ENCODE peak calls at places on chromosomes 13 and 19, in four cellular contexts. Z is brain microvascular endothelial cell; L is substantia nigra; F is effector memory CD4-positive, alpha-beta T cell. K is an unnamed sample.

GRCh38 chr19:38812841-38813320 is at the start of gene LGALS4:
- DNase-seq in Z (no peak), F (no peak), L (no peak), K (peak; percentile 68)

GRCh38 chr13:69947577-69947976 is 160.0 kb upstream of the ATXN8OS start:
- DNase-seq in F (no peak), L (no peak), Z (no peak), K (no peak)

GRCh38 chr19:28727133-28727834 is 485.7 kb downstream of the UQCRFS1 start:
- DNase-seq in L (no peak), F (no peak), Z (no peak), K (no peak)

GRCh38 chr13:58583961-58584360 is 952.4 kb downstream of the PCDH17 start:
- DNase-seq in Z (peak; percentile 3), L (no peak), F (no peak), K (no peak)

GRCh38 chr13:29593605-29594297 is 1.7 kb downstream of the SLC7A1 start:
- DNase-seq in F (no peak), L (no peak), Z (no peak), K (no peak)

GRCh38 chr19:55526216-55527196 is 10.4 kb downstream of the SBK2 start:
- DNase-seq in L (no peak), Z (peak; percentile 62), F (no peak), K (peak; percentile 75)

GRCh38 chr13:24740014-24740890 is 23.7 kb upstream of the RNF17 start:
- DNase-seq in L (no peak), Z (no peak), F (no peak), K (no peak)

GRCh38 chr19:10126213-10126639 is 6.5 kb upstream of the EIF3G start:
- DNase-seq in L (no peak), F (no peak), Z (no peak), K (no peak)

GRCh38 chr19:55304279-55304978 is 20.6 kb downstream of the BRSK1 start:
- DNase-seq in L (no peak), F (no peak), Z (no peak), K (peak; percentile 44)

GRCh38 chr19:10379880-10380310 is 477 bp downstream of the TYK2 start:
- DNase-seq in L (no peak), Z (no peak), F (no peak), K (no peak)

GRCh38 chr13:32804673-32805260 is 211.5 kb upstream of the KL start:
- DNase-seq in L (no peak), F (no peak), Z (no peak), K (no peak)

GRCh38 chr13:95251641-95252040 is 49.6 kb downstream of the ABCC4 start:
- DNase-seq in L (no peak), F (no peak), Z (no peak), K (no peak)

GRCh38 chr19:12778020-12778904 is 2.9 kb upstream of the HOOK2 start:
- DNase-seq in Z (peak; percentile 75), F (no peak), L (peak; percentile 21), K (peak; percentile 83)

GRCh38 chr13:43579321-43579720 is 207.5 kb downstream of the ENOX1 start:
- DNase-seq in L (no peak), F (no peak), Z (no peak), K (no peak)

GRCh38 chr13:47707414-47707813 is 293.7 kb downstream of the SUCLA2 start:
- DNase-seq in F (no peak), L (no peak), Z (no peak), K (no peak)

GRCh38 chr19:52585604-52586003 is 15.5 kb downstream of the ZNF701 start:
- DNase-seq in L (no peak), F (no peak), Z (no peak), K (no peak)

GRCh38 chr19:55644191-55644833 is 863 bp downstream of the ZNF581 start:
- DNase-seq in Z (no peak), L (no peak), F (no peak), K (no peak)

GRCh38 chr19:1825909-1826556 is 14.0 kb upstream of the ATP8B3 start:
- DNase-seq in F (peak; percentile 60), L (peak; percentile 16), Z (peak; percentile 44), K (peak; percentile 86)

GRCh38 chr19:12899891-12900518 is 9.0 kb downstream of the GCDH start:
- DNase-seq in F (no peak), L (no peak), Z (no peak), K (no peak)

GRCh38 chr19:14005381-14006084 is 587 bp downstream of the RFX1 start:
- DNase-seq in F (peak; percentile 96), Z (peak; percentile 79), L (peak; percentile 64), K (peak; percentile 95)

GRCh38 chr13:28704919-28705318 is 13.9 kb downstream of the SLC46A3 start:
- DNase-seq in L (no peak), F (no peak), Z (no peak), K (no peak)

GRCh38 chr19:50465986-50466771 is 10.1 kb upstream of the EMC10 start:
- DNase-seq in L (no peak), Z (no peak), F (no peak), K (peak; percentile 20)

GRCh38 chr13:93298741-93299140 is 72.1 kb downstream of the GPC6 start:
- DNase-seq in L (no peak), Z (no peak), F (no peak), K (no peak)

GRCh38 chr19:13103961-13104847 is 1.5 kb upstream of the LYL1 start:
- DNase-seq in Z (no peak), F (no peak), L (no peak), K (no peak)

GRCh38 chr13:100537951-100538462 is 50.6 kb downstream of the GGACT start:
- DNase-seq in L (no peak), F (no peak), Z (no peak), K (no peak)

GRCh38 chr19:35784401-35785086 is 9.2 kb downstream of the ARHGAP33 start:
- DNase-seq in F (no peak), L (no peak), Z (no peak), K (peak; percentile 46)

GRCh38 chr19:39444598-39445257 is 654 bp upstream of the SUPT5H start:
- DNase-seq in L (no peak), Z (no peak), F (no peak), K (no peak)

GRCh38 chr19:38285567-38285966 is 18.5 kb upstream of the C19orf33 start:
- DNase-seq in F (no peak), L (no peak), Z (no peak), K (no peak)

GRCh38 chr13:92510416-92510815 is 716.2 kb upstream of the GPC6 start:
- DNase-seq in L (no peak), F (no peak), Z (peak; percentile 36), K (no peak)

GRCh38 chr19:6033744-6034264 is 55.9 kb upstream of the RANBP3 start:
- DNase-seq in L (no peak), F (no peak), Z (no peak), K (no peak)

GRCh38 chr19:10580979-10581631 is 6.0 kb downstream of the AP1M2 start:
- DNase-seq in F (peak; percentile 71), Z (peak; percentile 86), L (peak; percentile 59), K (peak; percentile 96)

GRCh38 chr13:97934590-97934989 is 18.9 kb upstream of the IPO5 start:
- DNase-seq in Z (no peak), L (peak; percentile 2), F (no peak), K (no peak)

GRCh38 chr19:16386619-16387240 is 62.1 kb downstream of the KLF2 start:
- DNase-seq in L (peak; percentile 13), F (no peak), Z (peak; percentile 61), K (peak; percentile 72)

GRCh38 chr13:99816321-99816720 is 155.2 kb downstream of the ZIC5 start:
- DNase-seq in F (no peak), L (no peak), Z (no peak), K (no peak)

GRCh38 chr13:23984541-23984940 is 87.2 kb upstream of the C1QTNF9B start:
- DNase-seq in F (no peak), L (no peak), Z (no peak), K (no peak)

GRCh38 chr13:109760951-109761350 is 25.4 kb downstream of the IRS2 start:
- DNase-seq in F (no peak), Z (no peak), L (no peak), K (no peak)

GRCh38 chr13:109759609-109760008 is 26.8 kb downstream of the IRS2 start:
- DNase-seq in Z (no peak), L (no peak), F (no peak), K (no peak)

GRCh38 chr13:109756778-109757177 is 29.6 kb downstream of the IRS2 start:
- DNase-seq in L (no peak), F (no peak), Z (no peak), K (no peak)

GRCh38 chr13:109760372-109760771 is 26.0 kb downstream of the IRS2 start:
- DNase-seq in L (no peak), Z (no peak), F (no peak), K (no peak)

GRCh38 chr13:109758937-109759480 is 27.4 kb downstream of the IRS2 start:
- DNase-seq in L (no peak), Z (no peak), F (no peak), K (no peak)
- H3K27ac ChIP-seq in L (no peak overlapping the region), Z (no peak overlapping the region), F (no peak overlapping the region), K (no peak overlapping the region)

DNA sequence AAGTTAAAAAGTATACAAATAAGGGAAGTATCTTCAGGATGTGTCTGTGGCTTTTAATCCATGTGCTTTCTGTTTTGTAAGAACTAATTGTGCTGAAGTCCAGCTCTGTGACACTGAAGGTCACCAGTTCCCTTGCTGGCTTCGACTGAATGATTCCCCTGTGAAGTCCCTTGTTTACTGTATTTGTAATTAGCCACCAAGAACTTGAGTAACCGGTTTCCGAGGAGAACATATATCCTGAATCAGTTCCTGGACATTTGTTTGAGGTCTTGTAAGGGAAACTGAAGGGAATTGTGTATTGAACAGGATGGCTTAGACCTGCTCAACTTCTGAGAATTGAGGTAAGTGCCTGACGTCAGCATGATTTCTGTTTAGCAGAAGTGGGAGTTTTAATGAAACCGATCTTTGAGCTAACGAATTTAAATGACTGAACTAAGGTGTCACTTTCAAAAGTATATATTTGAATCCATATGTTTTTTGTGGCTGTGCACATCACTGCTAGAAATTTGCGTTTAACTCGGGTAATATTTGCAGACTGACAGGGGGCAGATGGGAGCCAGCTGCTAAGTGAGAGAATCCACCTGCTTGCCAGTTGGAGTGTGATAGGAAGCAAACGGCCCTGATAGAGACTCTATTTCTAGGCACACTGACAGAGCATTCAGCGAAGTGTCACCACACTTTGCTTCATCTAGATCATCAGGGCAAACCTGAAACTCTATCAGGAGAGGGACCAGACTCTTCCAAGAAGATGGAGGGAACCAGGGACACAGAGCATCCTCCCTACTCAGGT is 530.0 kb downstream of the RFC3 start:
- DNase-seq in L (no peak), F (no peak), Z (no peak), K (peak; percentile 72)
- H3K27ac ChIP-seq in L (no peak overlapping the region), F (no peak overlapping the region), Z (no peak overlapping the region), K (peak overlapping the region; percentile 61)

DNA sequence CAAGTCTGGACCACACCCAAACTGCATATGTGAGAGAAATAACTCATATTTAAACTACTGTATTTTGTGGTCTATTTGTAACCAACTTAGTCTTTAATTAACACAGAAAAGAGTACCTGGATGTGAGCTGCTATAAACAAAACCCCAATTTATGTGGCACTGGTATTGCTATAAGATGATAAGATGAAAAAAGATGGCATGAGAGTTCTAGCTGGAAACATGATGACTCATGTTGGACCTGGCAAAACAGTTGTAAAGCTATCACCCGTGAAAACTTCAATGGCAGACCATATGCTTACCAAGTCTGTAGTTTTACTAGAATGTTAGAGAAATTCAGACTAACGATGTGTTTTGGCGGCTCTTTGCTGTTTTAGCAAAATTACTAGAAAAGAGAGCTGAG is 69.6 kb upstream of the PCDH9 start:
- DNase-seq in F (no peak), Z (peak; percentile 21), L (no peak), K (no peak)
- H3K27ac ChIP-seq in F (no peak overlapping the region), Z (peak overlapping the region; percentile 69), L (no peak overlapping the region), K (no peak overlapping the region)

GRCh38 chr19:56917998-56918397 is 77.5 kb upstream of the PEG3 start:
- DNase-seq in L (no peak), Z (no peak), F (no peak), K (no peak)
- H3K27ac ChIP-seq in L (no peak overlapping the region), Z (no peak overlapping the region), F (no peak overlapping the region), K (no peak overlapping the region)

GRCh38 chr13:42246541-42246940 is 25.4 kb upstream of the AKAP11 start:
- DNase-seq in L (no peak), Z (no peak), F (no peak), K (no peak)
- H3K27ac ChIP-seq in L (no peak overlapping the region), Z (no peak overlapping the region), F (no peak overlapping the region), K (no peak overlapping the region)

K was measured in hepatocyte.